ENCODE peak calls at places on chromosomes 7 and 10, in four cellular contexts. One of them, this sample, is unnamed.

GRCh38 chr10:21002097-21002878 is 105.2 kb upstream of the NEBL start:
- DNase-seq in tibial nerve: no peak
- DNase-seq in A549: no peak
- DNase-seq in esophagus muscularis mucosa: peak
- DNase-seq in this sample: no peak

GRCh38 chr7:112065758-112066157 is 140.4 kb downstream of the DOCK4 start:
- DNase-seq in tibial nerve: no peak
- DNase-seq in A549: no peak
- DNase-seq in esophagus muscularis mucosa: no peak
- DNase-seq in this sample: no peak

GRCh38 chr7:154868901-154869300 is 134.0 kb downstream of the PAXIP1 start:
- DNase-seq in tibial nerve: no peak
- DNase-seq in A549: no peak
- DNase-seq in esophagus muscularis mucosa: no peak
- DNase-seq in this sample: no peak

GRCh38 chr10:79126351-79126750 is 57.6 kb downstream of the ZMIZ1 start:
- DNase-seq in tibial nerve: no peak
- DNase-seq in A549: no peak
- DNase-seq in esophagus muscularis mucosa: no peak
- DNase-seq in this sample: no peak

GRCh38 chr10:13977861-13978843 is 352.6 kb downstream of the FRMD4A start:
- DNase-seq in tibial nerve: no peak
- DNase-seq in A549: no peak
- DNase-seq in esophagus muscularis mucosa: no peak
- DNase-seq in this sample: no peak

GRCh38 chr7:128867842-128868623 is 5.4 kb downstream of the ATP6V1F start:
- DNase-seq in tibial nerve: no peak
- DNase-seq in A549: no peak
- DNase-seq in esophagus muscularis mucosa: no peak
- DNase-seq in this sample: no peak

GRCh38 chr10:112490543-112490942 is 43.5 kb downstream of the VTI1A start:
- DNase-seq in tibial nerve: no peak
- DNase-seq in A549: no peak
- DNase-seq in esophagus muscularis mucosa: no peak
- DNase-seq in this sample: no peak

GRCh38 chr10:130362308-130362761 is 226.1 kb downstream of the GLRX3 start:
- DNase-seq in tibial nerve: no peak
- DNase-seq in A549: no peak
- DNase-seq in esophagus muscularis mucosa: no peak
- DNase-seq in this sample: no peak

GRCh38 chr10:5442056-5442989 is 30.0 kb downstream of the NET1 start:
- DNase-seq in tibial nerve: no peak
- DNase-seq in A549: peak
- DNase-seq in esophagus muscularis mucosa: no peak
- DNase-seq in this sample: no peak

GRCh38 chr7:17706734-17707133 is 233.6 kb downstream of the SNX13 start:
- DNase-seq in tibial nerve: no peak
- DNase-seq in A549: peak
- DNase-seq in esophagus muscularis mucosa: no peak
- DNase-seq in this sample: peak

GRCh38 chr7:69540275-69540674 is 58.0 kb upstream of the AUTS2 start:
- DNase-seq in tibial nerve: no peak
- DNase-seq in A549: no peak
- DNase-seq in esophagus muscularis mucosa: no peak
- DNase-seq in this sample: no peak

GRCh38 chr7:127930341-127931328 is 100.6 kb downstream of the LRRC4 start:
- DNase-seq in tibial nerve: no peak
- DNase-seq in A549: no peak
- DNase-seq in esophagus muscularis mucosa: no peak
- DNase-seq in this sample: no peak

GRCh38 chr7:144454256-144455039 is 51.0 kb upstream of the NOBOX start:
- DNase-seq in tibial nerve: no peak
- DNase-seq in A549: peak
- DNase-seq in esophagus muscularis mucosa: no peak
- DNase-seq in this sample: no peak

GRCh38 chr10:105986896-105987638 is 1177.4 kb downstream of the SORCS1 start:
- DNase-seq in tibial nerve: no peak
- DNase-seq in A549: no peak
- DNase-seq in esophagus muscularis mucosa: no peak
- DNase-seq in this sample: no peak

GRCh38 chr7:77827999-77828398 is 29.4 kb downstream of the PHTF2 start:
- DNase-seq in tibial nerve: no peak
- DNase-seq in A549: no peak
- DNase-seq in esophagus muscularis mucosa: no peak
- DNase-seq in this sample: no peak

GRCh38 chr10:128605180-128605579 is 479.0 kb upstream of the MKI67 start:
- DNase-seq in tibial nerve: no peak
- DNase-seq in A549: no peak
- DNase-seq in esophagus muscularis mucosa: no peak
- DNase-seq in this sample: no peak

GRCh38 chr7:80273327-80273726 is 138.7 kb downstream of the GNAI1 start:
- DNase-seq in tibial nerve: no peak
- DNase-seq in A549: no peak
- DNase-seq in esophagus muscularis mucosa: no peak
- DNase-seq in this sample: no peak

GRCh38 chr7:69067397-69067796 is 530.9 kb upstream of the AUTS2 start:
- DNase-seq in tibial nerve: no peak
- DNase-seq in A549: no peak
- DNase-seq in esophagus muscularis mucosa: peak
- DNase-seq in this sample: no peak

GRCh38 chr7:18889436-18889835 is 228.0 kb downstream of the TWIST1 start:
- DNase-seq in tibial nerve: no peak
- DNase-seq in A549: no peak
- DNase-seq in esophagus muscularis mucosa: no peak
- DNase-seq in this sample: no peak

GRCh38 chr10:127158663-127159062 is 37.7 kb downstream of the INSYN2A start:
- DNase-seq in tibial nerve: no peak
- DNase-seq in A549: no peak
- DNase-seq in esophagus muscularis mucosa: no peak
- DNase-seq in this sample: no peak

GRCh38 chr10:105950410-105950809 is 1214.1 kb downstream of the SORCS1 start:
- DNase-seq in tibial nerve: peak
- DNase-seq in A549: peak
- DNase-seq in esophagus muscularis mucosa: no peak
- DNase-seq in this sample: no peak

GRCh38 chr7:127534636-127535035 is 50.8 kb downstream of the GCC1 start:
- DNase-seq in tibial nerve: no peak
- DNase-seq in A549: no peak
- DNase-seq in esophagus muscularis mucosa: no peak
- DNase-seq in this sample: no peak

GRCh38 chr10:938954-939678 is 7.6 kb upstream of the LARP4B start:
- DNase-seq in tibial nerve: no peak
- DNase-seq in A549: no peak
- DNase-seq in esophagus muscularis mucosa: no peak
- DNase-seq in this sample: no peak

GRCh38 chr10:81728692-81729091 is 146.3 kb upstream of the NRG3 start:
- DNase-seq in tibial nerve: no peak
- DNase-seq in A549: no peak
- DNase-seq in esophagus muscularis mucosa: no peak
- DNase-seq in this sample: no peak

GRCh38 chr10:58488921-58489320 is 23.8 kb upstream of the BICC1 start:
- DNase-seq in tibial nerve: no peak
- DNase-seq in A549: no peak
- DNase-seq in esophagus muscularis mucosa: no peak
- DNase-seq in this sample: no peak

GRCh38 chr10:102016416-102016815 is 39.6 kb downstream of the ARMH3 start:
- DNase-seq in tibial nerve: no peak
- DNase-seq in A549: no peak
- DNase-seq in esophagus muscularis mucosa: no peak
- DNase-seq in this sample: no peak

DNA sequence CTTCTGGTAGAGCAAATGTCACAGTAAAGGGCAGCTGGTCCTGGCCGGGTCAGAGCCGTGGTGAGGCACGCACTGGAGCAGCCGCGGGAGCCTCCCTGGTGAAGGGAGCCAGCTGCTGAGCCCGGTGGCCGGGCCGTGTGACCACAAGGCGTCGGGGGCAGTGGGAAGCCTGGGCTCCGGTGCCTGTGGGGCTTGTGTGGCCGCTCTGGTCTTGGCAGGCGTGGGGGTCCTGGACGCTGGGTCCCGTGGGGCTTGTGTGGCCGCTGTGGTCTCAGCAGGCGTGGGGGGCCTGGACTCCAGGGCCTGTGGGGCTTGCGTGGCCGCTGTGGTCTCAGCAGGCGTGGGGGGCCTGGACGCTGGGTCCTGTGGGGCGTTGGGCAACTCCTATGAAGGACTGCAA is 57.2 kb downstream of the NKX6-2 start:
- DNase-seq in tibial nerve: no peak
- DNase-seq in A549: no peak
- DNase-seq in esophagus muscularis mucosa: no peak
- DNase-seq in this sample: no peak
- TF ChIP-seq POLR2A in tibial nerve: no peak
- TF ChIP-seq POLR2A in A549: no peak
- TF ChIP-seq POLR2A in esophagus muscularis mucosa: no peak
- TF ChIP-seq POLR2A in this sample: no peak

DNA sequence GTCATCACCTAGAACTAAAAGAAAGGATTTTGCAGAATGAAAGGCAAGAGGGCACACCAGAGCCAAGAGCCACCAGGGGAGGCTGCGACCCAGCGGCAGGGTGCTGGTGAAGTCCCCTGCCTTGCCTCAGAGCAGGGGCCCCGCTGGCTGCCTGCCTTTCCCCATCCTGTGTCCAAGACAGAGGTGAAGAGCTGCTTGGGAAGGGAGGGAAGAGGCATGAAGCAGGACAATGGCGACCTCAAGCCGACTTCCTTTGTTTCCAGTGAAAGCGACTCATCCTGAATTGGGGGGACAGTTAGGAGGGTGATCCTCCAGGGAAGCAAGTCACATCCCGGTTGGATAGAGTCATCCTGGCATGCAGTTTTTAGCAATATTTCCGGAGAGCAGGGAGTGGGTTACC is 255.5 kb upstream of the YAE1 start:
- DNase-seq in tibial nerve: no peak
- DNase-seq in A549: no peak
- DNase-seq in esophagus muscularis mucosa: peak
- DNase-seq in this sample: no peak
- TF ChIP-seq CTCF in tibial nerve: no peak
- TF ChIP-seq CTCF in A549: no peak
- TF ChIP-seq CTCF in esophagus muscularis mucosa: no peak
- TF ChIP-seq CTCF in this sample: no peak

GRCh38 chr7:14690486-14690885 is 212.1 kb downstream of the DGKB start:
- DNase-seq in tibial nerve: no peak
- DNase-seq in A549: no peak
- DNase-seq in esophagus muscularis mucosa: no peak
- DNase-seq in this sample: no peak
- TF ChIP-seq EP300 in tibial nerve: no peak
- TF ChIP-seq EP300 in A549: no peak
- TF ChIP-seq EP300 in esophagus muscularis mucosa: no peak
- TF ChIP-seq EP300 in this sample: no peak

DNA sequence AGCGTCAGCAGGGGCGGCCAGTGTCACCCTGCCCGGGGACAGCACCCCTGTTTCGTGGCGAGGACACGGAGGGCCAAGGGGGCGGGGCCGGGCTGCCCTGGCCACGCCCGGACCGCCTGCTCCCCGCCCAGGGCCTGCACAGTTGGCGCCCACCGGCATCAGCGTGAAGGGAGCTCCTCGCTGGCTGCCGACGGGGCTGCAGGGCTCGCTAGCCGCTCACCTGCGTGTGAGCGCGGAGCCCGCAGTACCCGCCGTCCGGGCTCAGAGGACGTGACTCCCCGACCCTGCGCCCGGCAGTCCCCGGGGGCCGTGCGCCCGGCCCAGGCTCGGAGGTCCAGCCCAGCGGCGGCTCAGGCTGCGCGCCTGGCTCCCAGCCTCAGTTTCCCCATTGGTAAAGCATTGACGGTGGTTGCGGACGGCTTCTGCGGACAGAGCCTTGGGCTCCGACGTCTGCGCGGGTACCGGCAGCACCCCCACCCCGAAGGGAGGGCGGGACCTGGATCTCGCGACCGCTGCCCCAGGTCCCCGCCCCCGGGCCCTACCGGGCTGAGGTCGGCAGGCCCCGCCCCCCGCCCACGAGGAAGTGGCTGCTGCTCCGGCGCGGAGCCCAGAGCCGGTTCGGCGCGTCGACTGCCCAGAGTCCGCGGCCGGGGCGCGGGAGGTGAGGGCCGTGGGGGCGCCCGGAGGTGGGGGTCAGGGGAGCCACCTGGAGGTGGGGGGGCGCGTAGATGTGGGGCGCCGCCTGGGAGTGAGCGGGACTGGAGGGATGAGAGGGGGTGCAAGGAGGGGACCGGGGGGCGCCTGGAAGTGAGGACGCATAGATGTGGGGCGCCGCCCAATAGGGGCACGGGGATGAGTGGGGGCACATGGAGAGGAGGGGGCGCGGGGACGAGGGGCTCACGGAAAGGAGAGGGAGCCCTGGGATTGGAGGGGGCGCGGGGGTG is at the start of gene ARPC1B:
- DNase-seq in tibial nerve: peak
- DNase-seq in A549: peak
- DNase-seq in esophagus muscularis mucosa: peak
- DNase-seq in this sample: peak
- TF ChIP-seq POLR2A in tibial nerve: peak
- TF ChIP-seq POLR2A in A549: peak
- TF ChIP-seq POLR2A in esophagus muscularis mucosa: no peak
- TF ChIP-seq POLR2A in this sample: no peak

GRCh38 chr7:150388709-150389531 is 9.8 kb downstream of the ZNF775 start:
- DNase-seq in tibial nerve: no peak
- DNase-seq in A549: no peak
- DNase-seq in esophagus muscularis mucosa: no peak
- DNase-seq in this sample: peak
- TF ChIP-seq CTCF in tibial nerve: peak
- TF ChIP-seq CTCF in A549: no peak
- TF ChIP-seq CTCF in esophagus muscularis mucosa: peak
- TF ChIP-seq CTCF in this sample: peak

This sample was measured in ovary.